ENCODE peak calls at places on chromosomes 2 and 18, in eight cellular contexts. W, Z, C, Q, H, A, I and T are unnamed samples.

GRCh38 chr2:17476820-17477219 is 41.4 kb downstream of the RAD51AP2 start:
- DNase-seq in Q (no peak), C (no peak), H (no peak), W (no peak), I (no peak), Z (no peak), A (no peak), T (peak; percentile 3)

GRCh38 chr2:73075477-73076373 is 4.2 kb upstream of the SFXN5 start:
- DNase-seq in W (peak; percentile 38), C (no peak), Z (peak; percentile 92), H (peak; percentile 65), I (no peak), Q (no peak), A (peak; percentile 87), T (peak; percentile 76)

GRCh38 chr2:205700331-205701132 is 18.2 kb downstream of the NRP2 start:
- DNase-seq in Z (no peak), H (no peak), Q (no peak), I (peak; percentile 49), W (peak; percentile 96), C (no peak), A (peak; percentile 79), T (peak; percentile 68)

GRCh38 chr2:23379220-23379695 is 5.7 kb upstream of the KLHL29 start:
- DNase-seq in I (peak; percentile 84), C (no peak), Z (no peak), H (no peak), W (no peak), A (no peak), Q (no peak), T (no peak)

GRCh38 chr2:28342081-28342967 is 50.3 kb upstream of the FOSL2 start:
- DNase-seq in Z (peak; percentile 82), W (peak; percentile 89), I (no peak), Q (peak; percentile 43), A (peak; percentile 88), H (peak; percentile 50), C (no peak), T (peak; percentile 92)

GRCh38 chr2:102142829-102143449 is 393 bp downstream of the IL1R1 start:
- DNase-seq in C (no peak), H (no peak), I (no peak), Z (no peak), A (peak; percentile 63), Q (no peak), W (peak; percentile 58), T (peak; percentile 67)

GRCh38 chr2:64770781-64771334 is 117.1 kb upstream of the SERTAD2 start:
- DNase-seq in Q (no peak), I (no peak), W (peak; percentile 89), H (peak; percentile 36), A (peak; percentile 99), C (no peak), Z (peak; percentile 69), T (peak; percentile 96)

GRCh38 chr2:177551989-177552413 is 159.4 kb downstream of the AGPS start:
- DNase-seq in Z (peak; percentile 78), W (no peak), A (peak; percentile 17), H (peak; percentile 38), I (no peak), Q (peak; percentile 64), C (no peak), T (peak; percentile 23)

GRCh38 chr18:3596324-3597158 is 146.6 kb downstream of the TGIF1 start:
- DNase-seq in Q (peak; percentile 43), C (no peak), W (peak; percentile 39), A (peak; percentile 69), H (peak; percentile 62), Z (peak; percentile 63), I (peak; percentile 81), T (no peak)
- H3K4me3 ChIP-seq in Q (no peak overlapping the region), C (peak overlapping the region; percentile 81), W (no peak overlapping the region), A (peak overlapping the region; percentile 42), H (peak overlapping the region; percentile 48), Z (peak overlapping the region; percentile 69), I (peak overlapping the region; percentile 57), T (peak overlapping the region; percentile 57)

DNA sequence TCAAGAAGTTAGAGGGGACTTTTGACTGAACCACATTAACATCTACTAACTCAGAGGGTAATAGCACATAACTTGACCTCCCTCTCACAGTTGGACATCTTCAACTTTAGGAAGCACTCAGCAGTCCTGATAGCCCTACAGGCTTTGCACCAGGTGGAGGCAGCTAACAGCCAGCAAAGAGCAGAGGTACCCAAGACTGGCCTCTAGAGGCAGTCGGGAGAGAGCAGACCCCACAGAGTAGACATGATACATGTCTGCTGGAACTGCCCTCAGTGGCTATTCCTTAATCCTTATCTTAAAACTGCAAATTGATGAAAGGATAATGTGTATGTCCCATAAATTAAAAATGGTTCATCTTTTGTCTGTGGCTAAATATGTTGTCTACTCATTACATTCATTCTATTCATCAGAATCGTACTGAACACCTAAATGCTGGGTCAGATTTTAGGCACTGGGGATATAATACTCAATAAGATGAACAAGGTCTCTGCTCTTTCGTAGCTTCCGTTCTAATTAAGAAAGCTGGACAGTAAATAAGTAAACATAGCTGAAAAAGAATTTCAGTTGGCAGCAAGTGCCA is 49.8 kb downstream of the CAB39 start:
- DNase-seq in I (peak; percentile 60), H (no peak), A (no peak), W (no peak), C (no peak), Q (no peak), Z (no peak), T (no peak)
- TF ChIP-seq CTCF in I (peak; percentile 60), H (no peak), A (peak; percentile 56), W (peak; percentile 44), C (peak; percentile 76), Q (peak; percentile 28), Z (peak; percentile 38), T (peak; percentile 49)

DNA sequence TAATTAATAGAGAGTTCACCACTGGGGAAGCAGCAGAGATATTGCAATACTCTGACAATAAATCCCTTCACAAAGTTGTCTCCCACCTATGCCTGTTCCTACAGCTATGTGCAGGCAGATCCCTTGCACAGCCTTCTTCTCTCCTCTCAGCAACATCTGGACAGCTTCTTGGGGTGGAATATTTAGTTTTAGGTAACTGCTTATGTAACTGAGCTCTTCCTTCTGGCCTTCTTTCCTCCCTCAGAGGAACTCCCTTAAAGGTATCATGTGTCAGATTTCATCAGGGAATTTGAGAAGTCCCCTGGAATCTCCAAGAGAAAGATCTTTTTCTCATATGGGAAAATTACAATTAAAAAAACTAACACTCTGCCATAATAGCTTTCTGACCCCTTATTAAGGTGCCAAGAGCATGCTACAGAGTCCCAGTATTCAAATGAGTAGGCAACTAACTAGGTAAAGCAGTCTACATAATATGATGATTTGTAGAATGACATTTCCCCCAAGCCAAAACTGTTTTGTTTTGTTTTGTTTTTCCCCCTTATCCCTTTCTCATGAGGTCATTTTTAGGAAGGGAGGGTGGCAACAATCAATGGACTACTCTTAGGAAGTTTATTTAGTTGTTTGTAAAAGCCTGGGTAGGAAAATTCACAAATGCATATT is 2.4 kb downstream of the TMEM200C start:
- DNase-seq in C (no peak), Q (no peak), W (no peak), I (no peak), Z (no peak), H (no peak), A (no peak), T (no peak)
- H3K4me3 ChIP-seq in C (no peak overlapping the region), Q (no peak overlapping the region), W (no peak overlapping the region), I (no peak overlapping the region), Z (no peak overlapping the region), H (no peak overlapping the region), A (no peak overlapping the region), T (no peak overlapping the region)

GRCh38 chr2:88874063-88874657 is 182.7 kb downstream of the RPIA start:
- DNase-seq in C (peak; percentile 48), Z (no peak), I (peak; percentile 63), A (peak; percentile 68), W (peak; percentile 22), Q (no peak), H (peak; percentile 27), T (peak; percentile 75)
- TF ChIP-seq CTCF in C (peak; percentile 85), Z (peak; percentile 82), I (peak; percentile 53), A (peak; percentile 79), W (peak; percentile 87), Q (peak; percentile 74), H (peak; percentile 63), T (peak; percentile 80)

DNA sequence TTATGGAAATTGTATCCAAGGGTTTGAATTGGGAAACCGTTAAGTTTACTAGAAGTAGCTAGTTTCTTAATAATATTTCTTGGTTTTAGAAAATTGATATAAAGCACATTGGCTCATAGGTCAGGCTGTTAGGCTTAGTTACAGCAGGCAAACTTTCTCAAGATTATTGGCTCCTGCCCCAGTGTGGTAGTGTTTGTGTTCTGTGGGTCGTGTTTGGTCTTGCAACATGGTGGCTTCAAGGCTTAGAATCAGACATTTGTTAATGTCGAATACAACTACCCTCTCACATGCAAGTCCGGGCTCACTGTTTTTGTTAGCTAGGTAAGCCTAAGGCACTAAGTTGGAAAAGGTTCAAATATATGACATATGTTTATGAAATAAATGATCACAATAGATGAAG is 19.6 kb downstream of the CERS6 start:
- DNase-seq in H (no peak), Z (no peak), W (no peak), Q (no peak), C (no peak), I (no peak), A (no peak), T (no peak)
- H3K4me3 ChIP-seq in H (no peak overlapping the region), Z (no peak overlapping the region), W (no peak overlapping the region), Q (no peak overlapping the region), C (no peak overlapping the region), I (no peak overlapping the region), A (no peak overlapping the region), T (no peak overlapping the region)

GRCh38 chr2:9573840-9574239 is 18.2 kb upstream of the ADAM17 start:
- DNase-seq in Z (no peak), Q (no peak), I (no peak), H (no peak), C (no peak), A (no peak), W (no peak), T (no peak)
- TF ChIP-seq CTCF in Z (no peak), Q (no peak), I (peak; percentile 13), H (no peak), C (peak; percentile 42), A (no peak), W (no peak), T (no peak)

GRCh38 chr2:88350641-88351601 is 101.6 kb downstream of the FOXI3 start:
- DNase-seq in Q (peak; percentile 32), W (no peak), A (peak; percentile 26), Z (no peak), C (peak; percentile 65), I (peak; percentile 63), H (peak; percentile 32), T (peak; percentile 22)
- H3K4me3 ChIP-seq in Q (no peak overlapping the region), W (no peak overlapping the region), A (no peak overlapping the region), Z (no peak overlapping the region), C (peak overlapping the region; percentile 45), I (no peak overlapping the region), H (peak overlapping the region; percentile 16), T (peak overlapping the region; percentile 10)